ENCODE peak calls at places on chromosome 16, in five cellular contexts. H is mesenchymal stem cell, C is H9, N is H1, R is neuronal stem cell. Y is an unnamed sample. For H3K4me1, the result is how much of the 10 kb centered on the place peaks cover.

GRCh38 chr16:48123104-48123788 is 32.5 kb downstream of the ABCC12 start:
- DNase-seq in C (no peak), R (no peak), H (peak), N (no peak), Y (peak)

GRCh38 chr16:2287916-2288547 is 20.1 kb upstream of the RNPS1 start:
- DNase-seq in H (no peak), C (peak), N (no peak), R (no peak), Y (no peak)

GRCh38 chr16:60107467-60107866 is 1373.4 kb upstream of the GOT2 start:
- DNase-seq in N (no peak), H (no peak), R (no peak), C (no peak), Y (no peak)

GRCh38 chr16:89063768-89064320 is 29.8 kb upstream of the ACSF3 start:
- DNase-seq in H (no peak), C (no peak), R (no peak), N (no peak), Y (no peak)

GRCh38 chr16:3529175-3529574 is 28.4 kb downstream of the CLUAP1 start:
- DNase-seq in H (no peak), R (no peak), N (no peak), C (no peak), Y (no peak)

GRCh38 chr16:31819386-31819785 is 54.2 kb upstream of the ZNF267 start:
- DNase-seq in C (no peak), R (no peak), N (no peak), H (no peak), Y (no peak)

GRCh38 chr16:81204794-81205680 is 33.5 kb upstream of the BCO1 start:
- DNase-seq in N (no peak), H (peak), R (peak), C (no peak), Y (peak)

GRCh38 chr16:15948532-15949209 is 745 bp upstream of the ABCC1 start:
- DNase-seq in N (no peak), R (no peak), C (no peak), H (no peak), Y (no peak)

GRCh38 chr16:25126820-25127232 is 15.3 kb downstream of the LCMT1 start:
- DNase-seq in N (no peak), R (no peak), H (peak), C (no peak), Y (peak)

GRCh38 chr16:75263291-75263962 is 12.0 kb upstream of the BCAR1 start:
- DNase-seq in C (peak), R (no peak), N (no peak), H (peak), Y (no peak)

GRCh38 chr16:20624882-20625807 is 49.0 kb upstream of the ACSM2B start:
- DNase-seq in C (no peak), N (no peak), R (no peak), H (no peak), Y (no peak)

GRCh38 chr16:1331712-1332617 is 1.5 kb upstream of the BAIAP3 start:
- DNase-seq in C (peak), N (no peak), R (no peak), H (peak), Y (peak)

GRCh38 chr16:88854306-88855111 is 2.2 kb downstream of the GALNS start:
- DNase-seq in C (no peak), R (no peak), N (no peak), H (no peak), Y (peak)

GRCh38 chr16:48537909-48538745 is 71.9 kb downstream of the N4BP1 start:
- DNase-seq in N (no peak), H (no peak), R (no peak), C (no peak), Y (no peak)

GRCh38 chr16:53768593-53768992 is 64.6 kb downstream of the FTO start:
- DNase-seq in N (no peak), H (peak), C (no peak), R (no peak), Y (no peak)

GRCh38 chr16:72112452-72112792 is 18.8 kb downstream of the DHX38 start:
- DNase-seq in N (no peak), R (no peak), C (no peak), H (no peak), Y (no peak)

GRCh38 chr16:57628008-57628781 is at the start of gene ADGRG1:
- DNase-seq in R (peak), C (peak), N (peak), H (peak), Y (peak)

GRCh38 chr16:89981414-89981813 is 32.9 kb downstream of the DEF8 start:
- DNase-seq in C (no peak), R (no peak), N (no peak), H (no peak), Y (no peak)

GRCh38 chr16:1112506-1113184 is 16.6 kb upstream of the C1QTNF8 start:
- DNase-seq in H (no peak), C (no peak), R (no peak), N (no peak), Y (peak)

GRCh38 chr16:53518550-53519416 is 15.8 kb upstream of the AKTIP start:
- DNase-seq in C (no peak), N (no peak), R (no peak), H (no peak), Y (peak)

GRCh38 chr16:27253526-27253930 is 15.0 kb downstream of the NSMCE1 start:
- DNase-seq in H (peak), R (no peak), N (no peak), C (no peak), Y (no peak)

GRCh38 chr16:55294947-55295346 is 29.1 kb upstream of the IRX6 start:
- DNase-seq in N (no peak), C (no peak), R (no peak), H (no peak), Y (no peak)

GRCh38 chr16:46673320-46674013 is 15.5 kb downstream of the VPS35 start:
- DNase-seq in H (peak), C (peak), R (peak), N (no peak), Y (peak)

GRCh38 chr16:86016201-86016965 is 117.4 kb downstream of the IRF8 start:
- DNase-seq in R (peak), N (peak), H (peak), C (peak), Y (peak)

GRCh38 chr16:73725147-73725546 is 571.5 kb upstream of the PSMD7 start:
- DNase-seq in R (no peak), C (no peak), H (no peak), N (no peak), Y (no peak)

GRCh38 chr16:70694088-70694487 is 8.2 kb upstream of the MTSS2 start:
- DNase-seq in H (peak), R (no peak), C (peak), N (peak), Y (peak)

DNA sequence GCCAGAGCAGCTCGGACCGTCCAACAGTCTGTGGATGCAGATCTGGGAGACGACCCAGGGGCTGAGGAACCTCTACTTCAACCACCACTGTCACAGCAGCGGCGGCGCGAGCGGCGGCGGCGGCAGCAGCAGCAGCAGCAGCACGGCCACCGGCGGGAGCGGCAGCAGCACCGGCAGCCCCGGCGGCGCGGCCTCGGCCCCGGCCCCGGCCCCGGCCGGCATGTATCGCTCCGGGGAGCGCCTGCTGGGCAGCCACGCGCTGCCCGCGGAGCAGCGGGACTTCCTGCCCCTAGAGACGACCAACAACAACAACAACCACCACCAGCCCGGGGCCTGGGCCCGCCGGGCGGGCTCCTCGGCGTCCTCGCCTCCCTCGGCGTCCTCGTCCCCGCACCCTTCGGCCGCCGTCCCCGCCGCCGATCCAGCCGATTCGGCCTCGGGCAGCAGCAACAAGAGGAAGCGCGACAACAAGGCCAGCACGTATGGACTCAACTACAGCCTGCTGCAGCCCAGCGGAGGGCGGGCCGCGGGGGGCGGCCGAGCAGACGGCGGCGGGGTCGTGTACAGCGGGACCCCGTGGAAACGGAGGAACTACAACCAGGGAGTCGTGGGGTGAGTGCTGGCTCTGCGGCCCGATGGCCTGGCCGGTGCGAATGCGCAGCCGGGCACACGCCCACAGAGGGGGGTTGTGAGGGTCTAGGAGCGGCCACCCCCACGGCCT is 702 bp downstream of the TENT4B start:
- DNase-seq in R (no peak), C (no peak), N (no peak), H (peak), Y (no peak)
- H2BK5ac ChIP-seq in R (peak), C (no peak), N (no peak), H (no peak), Y (no peak)

GRCh38 chr16:85002643-85003042 is 8.7 kb downstream of the ZDHHC7 start:
- DNase-seq in R (no peak), C (no peak), N (no peak), H (no peak), Y (no peak)
- H3K4me1 ChIP-seq in R (under half), C (under half), N (under half), H (under half), Y (under half)

DNA sequence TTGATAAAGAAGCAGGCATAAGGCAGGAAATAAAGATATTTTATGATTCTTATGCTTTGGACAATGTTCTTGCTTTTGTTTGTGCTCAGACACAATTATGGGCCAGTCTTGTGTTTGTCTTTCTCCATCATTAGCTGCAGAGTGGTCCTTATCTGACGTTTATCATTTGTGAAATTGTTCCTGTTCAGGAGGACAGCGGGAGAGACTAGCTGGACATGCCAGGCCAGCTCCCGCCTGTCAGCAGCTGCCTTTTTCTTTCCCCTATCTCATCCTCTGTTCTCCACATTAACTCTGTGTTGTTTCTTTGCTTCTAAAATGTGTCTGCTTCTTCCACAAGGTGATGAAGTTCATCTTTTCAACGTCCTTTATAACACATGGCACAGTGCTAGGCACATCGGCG is 333.5 kb downstream of the NPIPA8 start:
- DNase-seq in H (no peak), R (no peak), C (no peak), N (no peak), Y (no peak)
- H2BK12ac ChIP-seq in H (no peak), R (no peak), C (no peak), N (no peak), Y (no peak)

DNA sequence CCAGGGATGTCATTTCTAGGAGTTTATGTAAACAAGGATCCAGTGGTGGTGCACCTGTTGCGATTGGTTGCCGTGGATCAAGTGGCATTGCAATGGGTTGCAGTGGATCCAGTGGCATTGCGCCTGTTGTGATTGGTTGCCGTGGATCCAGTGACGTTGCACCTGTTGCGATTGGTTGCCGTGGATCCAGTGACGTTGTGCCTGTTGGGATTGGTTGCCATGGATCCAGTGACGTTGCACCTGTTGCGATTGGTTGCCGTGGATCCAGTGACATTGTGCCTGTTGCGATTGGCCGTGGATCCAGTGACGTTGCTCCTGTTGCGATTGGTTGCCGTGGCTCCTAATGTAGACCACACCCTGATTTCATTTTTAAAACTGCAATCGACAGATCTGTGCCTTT is 56.2 kb upstream of the CRISPLD2 start:
- DNase-seq in R (no peak), N (no peak), C (no peak), H (no peak), Y (no peak)
- H2BK5ac ChIP-seq in R (no peak), N (no peak), C (no peak), H (no peak), Y (no peak)

DNA sequence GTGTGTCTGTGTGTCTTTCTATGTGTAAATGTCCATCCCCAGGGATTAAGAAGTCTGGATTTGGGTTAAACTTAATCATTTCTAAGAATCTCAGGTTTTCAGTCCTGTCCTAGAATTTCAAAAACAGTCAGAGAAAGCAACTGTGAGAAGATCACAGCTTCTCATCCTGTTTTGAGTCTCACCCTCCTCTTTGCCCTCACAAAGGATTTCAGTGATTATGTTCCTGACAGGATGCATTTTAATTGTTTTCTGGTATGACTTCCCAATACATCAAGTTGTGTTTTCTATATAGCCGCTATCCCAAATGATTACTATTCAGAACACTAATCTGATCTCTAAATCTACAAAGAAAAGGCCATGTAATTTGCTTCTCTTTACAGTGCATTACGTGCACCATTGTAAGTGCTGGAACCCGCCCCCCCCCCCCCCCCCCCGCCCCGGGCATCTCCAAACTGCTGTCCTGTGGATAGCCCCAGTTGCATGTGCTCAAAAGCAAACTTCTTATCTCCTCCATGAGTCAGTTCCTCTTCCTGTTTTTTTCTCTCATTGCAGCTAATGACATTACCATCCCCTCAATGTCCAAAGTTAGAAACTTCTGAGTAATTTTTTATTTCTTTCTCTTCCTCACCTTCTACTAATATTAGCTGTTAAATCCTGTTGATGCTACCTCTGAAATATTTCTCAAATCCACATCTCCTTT is 73.9 kb downstream of the CDH13 start:
- DNase-seq in C (no peak), R (no peak), N (no peak), H (peak), Y (no peak)
- H3K4me1 ChIP-seq in C (under half), R (under half), N (under half), H (under half), Y (under half)

GRCh38 chr16:19252904-19253303 is 32.6 kb upstream of the CLEC19A start:
- DNase-seq in N (no peak), H (no peak), C (no peak), R (no peak), Y (no peak)
- H2BK12ac ChIP-seq in N (no peak), H (no peak), C (no peak), R (no peak), Y (no peak)

DNA sequence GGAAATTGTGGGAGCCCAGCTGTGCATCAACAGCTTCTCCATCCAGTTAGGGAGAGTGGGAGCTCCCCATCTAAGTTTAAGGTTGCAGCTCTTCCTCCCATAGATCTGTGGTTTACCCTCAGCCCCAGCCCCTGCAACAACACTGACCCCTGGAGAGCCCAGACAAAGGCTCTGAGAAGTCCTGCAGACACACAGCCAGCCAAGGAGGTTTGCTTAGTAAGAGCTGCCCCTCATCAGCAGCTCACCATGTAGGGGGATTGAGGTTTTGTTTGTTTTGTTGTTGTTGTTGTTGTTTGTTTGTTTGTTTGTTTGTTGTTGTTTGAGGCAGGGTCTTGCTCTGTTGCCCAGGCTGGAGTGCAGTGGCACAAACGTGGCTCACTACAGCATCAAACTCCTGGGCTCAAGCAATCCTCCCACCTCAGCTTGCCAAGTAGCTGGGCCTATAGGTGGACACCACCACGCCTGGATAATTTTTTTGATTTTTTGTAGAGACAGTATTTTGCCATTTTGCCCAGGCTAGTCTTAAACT is 138.6 kb downstream of the CLEC16A start:
- DNase-seq in H (no peak), R (no peak), N (no peak), C (no peak), Y (no peak)
- H2BK5ac ChIP-seq in H (no peak), R (no peak), N (no peak), C (no peak), Y (no peak)

GRCh38 chr16:66932076-66932475 is 2.1 kb downstream of the CIAO2B start:
- DNase-seq in H (no peak), R (no peak), C (no peak), N (no peak), Y (peak)
- H3K4me1 ChIP-seq in H (under half), R (under half), C (under half), N (under half), Y (under half)